ENCODE peak calls at places on chromosomes 7 and 10, in nine cellular contexts. I is astrocyte of the spinal cord, L is RWPE2, V is fibroblast of pulmonary artery, A is Caco-2, P is A673, U is progenitor cell of endocrine pancreas, Y is gastrocnemius medialis, C is adrenal gland. Q is an unnamed sample.

GRCh38 chr10:131825150-131825907 is 75.5 kb upstream of the PPP2R2D start:
- DNase-seq in I (peak), L (no peak), V (no peak), A (peak), P (peak), U (no peak), Y (no peak), C (no peak), Q (no peak)

GRCh38 chr7:125409921-125410320 is 480.3 kb upstream of the POT1 start:
- DNase-seq in I (no peak), L (no peak), V (no peak), A (no peak), P (no peak), U (no peak), Y (no peak), C (no peak), Q (no peak)

GRCh38 chr7:21526007-21526406 is 16.8 kb upstream of the DNAH11 start:
- DNase-seq in I (no peak), L (no peak), V (no peak), A (no peak), P (peak), U (no peak), Y (no peak), C (no peak), Q (no peak)

GRCh38 chr7:36600869-36601530 is 123.3 kb downstream of the AOAH start:
- DNase-seq in I (peak), L (no peak), V (peak), A (no peak), P (no peak), U (no peak), Y (no peak), C (no peak), Q (peak)

GRCh38 chr10:94287331-94287730 is 75.4 kb downstream of the NOC3L start:
- DNase-seq in I (no peak), L (no peak), V (peak), A (no peak), P (no peak), U (no peak), Y (no peak), C (no peak), Q (no peak)

GRCh38 chr7:34928052-34928451 is 109.2 kb downstream of the DPY19L1 start:
- DNase-seq in I (peak), L (no peak), V (peak), A (peak), P (peak), U (peak), Y (no peak), C (no peak), Q (peak)

GRCh38 chr10:29158066-29158465 is 130.8 kb upstream of the LYZL1 start:
- DNase-seq in I (no peak), L (no peak), V (no peak), A (no peak), P (peak), U (no peak), Y (no peak), C (no peak), Q (no peak)

GRCh38 chr7:43647314-43647691 is 64.4 kb downstream of the STK17A start:
- DNase-seq in I (peak), L (no peak), V (peak), A (no peak), P (peak), U (no peak), Y (no peak), C (no peak), Q (no peak)

GRCh38 chr7:151844080-151844827 is 32.7 kb downstream of the PRKAG2 start:
- DNase-seq in I (peak), L (peak), V (peak), A (no peak), P (no peak), U (no peak), Y (no peak), C (no peak), Q (peak)

GRCh38 chr7:22849158-22849557 is 26.5 kb upstream of the TOMM7 start:
- DNase-seq in I (no peak), L (no peak), V (no peak), A (no peak), P (no peak), U (no peak), Y (peak), C (no peak), Q (no peak)

GRCh38 chr7:127652333-127653248 is 597 bp downstream of the SND1 start:
- DNase-seq in I (peak), L (no peak), V (peak), A (no peak), P (peak), U (no peak), Y (no peak), C (no peak), Q (no peak)

GRCh38 chr10:126736737-126737136 is 66.2 kb upstream of the C10orf90 start:
- DNase-seq in I (no peak), L (no peak), V (no peak), A (no peak), P (no peak), U (no peak), Y (no peak), C (no peak), Q (no peak)

GRCh38 chr10:34078798-34079470 is 736.2 kb downstream of the PARD3 start:
- DNase-seq in I (peak), L (no peak), V (peak), A (no peak), P (no peak), U (no peak), Y (no peak), C (no peak), Q (no peak)

GRCh38 chr7:3416453-3416852 is 115.4 kb downstream of the SDK1 start:
- DNase-seq in I (no peak), L (no peak), V (no peak), A (no peak), P (no peak), U (no peak), Y (no peak), C (no peak), Q (no peak)

GRCh38 chr10:47114680-47115186 is 185.3 kb upstream of the GDF10 start:
- DNase-seq in I (no peak), L (no peak), V (no peak), A (no peak), P (no peak), U (no peak), Y (no peak), C (no peak), Q (no peak)

GRCh38 chr7:958221-959200 is 4.0 kb upstream of the ADAP1 start:
- DNase-seq in I (no peak), L (peak), V (no peak), A (no peak), P (no peak), U (no peak), Y (no peak), C (no peak), Q (no peak)

GRCh38 chr10:30431435-30431911 is 2.5 kb upstream of the MAP3K8 start:
- DNase-seq in I (no peak), L (no peak), V (no peak), A (no peak), P (no peak), U (no peak), Y (no peak), C (no peak), Q (peak)

GRCh38 chr7:158114056-158114850 is 473.4 kb downstream of the PTPRN2 start:
- DNase-seq in I (no peak), L (no peak), V (no peak), A (no peak), P (no peak), U (no peak), Y (no peak), C (no peak), Q (no peak)

GRCh38 chr10:47021850-47022249 is 110.6 kb downstream of the PTPN20 start:
- DNase-seq in I (no peak), L (no peak), V (no peak), A (no peak), P (no peak), U (no peak), Y (no peak), C (no peak), Q (no peak)

GRCh38 chr7:97818066-97818663 is 54.0 kb downstream of the ASNS start:
- DNase-seq in I (no peak), L (no peak), V (no peak), A (no peak), P (no peak), U (no peak), Y (no peak), C (no peak), Q (no peak)

DNA sequence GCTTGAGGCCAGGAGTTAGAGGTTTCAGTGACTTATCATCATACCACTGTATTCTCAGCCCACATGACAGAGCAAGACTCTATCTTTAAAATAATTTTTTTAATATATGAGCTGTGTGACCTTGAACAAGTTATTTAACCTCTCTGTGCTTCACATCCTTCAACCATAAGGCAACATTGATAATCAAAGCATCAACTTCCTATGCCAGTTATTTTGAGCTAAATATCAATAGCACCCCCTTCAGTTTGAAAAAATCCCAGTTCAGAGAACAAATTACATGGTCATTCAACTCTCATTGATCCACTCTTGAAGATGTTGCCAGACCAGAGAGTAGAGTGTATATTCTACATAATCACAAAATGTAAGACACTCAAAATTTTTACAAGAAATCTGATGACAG is 53.0 kb downstream of the ASNS start:
- DNase-seq in I (no peak), L (no peak), V (no peak), A (no peak), P (peak), U (no peak), Y (no peak), C (no peak), Q (no peak)
- TF ChIP-seq CTCF in I (no peak), L (peak), V (no peak), A (no peak), P (peak), U (no peak), Y (no peak), C (no peak), Q (no peak)

GRCh38 chr7:149180713-149181112 is 14.6 kb upstream of the ZNF282 start:
- DNase-seq in I (no peak), L (no peak), V (no peak), A (no peak), P (no peak), U (no peak), Y (no peak), C (no peak), Q (no peak)
- TF ChIP-seq CTCF in I (no peak), L (no peak), V (no peak), A (no peak), P (no peak), U (no peak), Y (no peak), C (no peak), Q (no peak)

GRCh38 chr10:27368706-27369105 is 128.1 kb upstream of the ACBD5 start:
- DNase-seq in I (no peak), L (no peak), V (no peak), A (no peak), P (no peak), U (no peak), Y (no peak), C (no peak), Q (no peak)

GRCh38 chr10:27372095-27372494 is 131.5 kb upstream of the ACBD5 start:
- DNase-seq in I (no peak), L (no peak), V (no peak), A (no peak), P (no peak), U (no peak), Y (no peak), C (no peak), Q (no peak)

GRCh38 chr10:27373566-27374160 is 130.4 kb upstream of the RAB18 start:
- DNase-seq in I (no peak), L (no peak), V (no peak), A (no peak), P (no peak), U (no peak), Y (no peak), C (no peak), Q (no peak)

GRCh38 chr10:27366769-27367168 is 126.2 kb upstream of the ACBD5 start:
- DNase-seq in I (no peak), L (no peak), V (no peak), A (no peak), P (no peak), U (no peak), Y (no peak), C (no peak), Q (no peak)

GRCh38 chr10:27369832-27370231 is 129.2 kb upstream of the ACBD5 start:
- DNase-seq in I (no peak), L (no peak), V (peak), A (no peak), P (peak), U (no peak), Y (no peak), C (no peak), Q (no peak)
- TF ChIP-seq CTCF in I (no peak), L (peak), V (peak), A (peak), P (peak), U (peak), Y (no peak), C (no peak), Q (peak)

GRCh38 chr7:78985509-78985908 is 468.0 kb downstream of the MAGI2 start:
- DNase-seq in I (no peak), L (no peak), V (peak), A (no peak), P (no peak), U (no peak), Y (no peak), C (no peak), Q (no peak)
- TF ChIP-seq CTCF in I (no peak), L (peak), V (no peak), A (peak), P (peak), U (no peak), Y (no peak), C (no peak), Q (no peak)

DNA sequence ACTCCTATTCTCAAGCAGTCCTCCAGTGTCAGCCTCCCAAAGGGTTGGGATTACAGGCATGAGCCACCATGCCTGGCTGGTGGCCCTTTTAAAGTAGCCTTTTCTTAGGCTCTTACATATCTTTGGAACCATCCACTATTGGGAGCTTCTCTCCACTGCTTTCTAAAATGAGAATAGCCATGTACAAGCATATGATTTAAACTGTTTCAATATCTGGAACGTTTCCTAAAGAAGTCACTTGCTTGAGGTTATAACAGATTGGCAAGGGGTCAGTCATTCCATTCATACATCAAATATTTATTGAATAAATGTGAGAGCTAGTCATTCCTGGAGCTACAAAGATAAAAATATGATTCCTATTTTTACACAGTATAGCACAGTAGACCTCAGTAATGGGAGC is 97.4 kb upstream of the LRGUK start:
- DNase-seq in I (no peak), L (no peak), V (peak), A (no peak), P (no peak), U (no peak), Y (no peak), C (no peak), Q (no peak)
- TF ChIP-seq CTCF in I (no peak), L (no peak), V (no peak), A (no peak), P (no peak), U (no peak), Y (no peak), C (no peak), Q (no peak)

DNA sequence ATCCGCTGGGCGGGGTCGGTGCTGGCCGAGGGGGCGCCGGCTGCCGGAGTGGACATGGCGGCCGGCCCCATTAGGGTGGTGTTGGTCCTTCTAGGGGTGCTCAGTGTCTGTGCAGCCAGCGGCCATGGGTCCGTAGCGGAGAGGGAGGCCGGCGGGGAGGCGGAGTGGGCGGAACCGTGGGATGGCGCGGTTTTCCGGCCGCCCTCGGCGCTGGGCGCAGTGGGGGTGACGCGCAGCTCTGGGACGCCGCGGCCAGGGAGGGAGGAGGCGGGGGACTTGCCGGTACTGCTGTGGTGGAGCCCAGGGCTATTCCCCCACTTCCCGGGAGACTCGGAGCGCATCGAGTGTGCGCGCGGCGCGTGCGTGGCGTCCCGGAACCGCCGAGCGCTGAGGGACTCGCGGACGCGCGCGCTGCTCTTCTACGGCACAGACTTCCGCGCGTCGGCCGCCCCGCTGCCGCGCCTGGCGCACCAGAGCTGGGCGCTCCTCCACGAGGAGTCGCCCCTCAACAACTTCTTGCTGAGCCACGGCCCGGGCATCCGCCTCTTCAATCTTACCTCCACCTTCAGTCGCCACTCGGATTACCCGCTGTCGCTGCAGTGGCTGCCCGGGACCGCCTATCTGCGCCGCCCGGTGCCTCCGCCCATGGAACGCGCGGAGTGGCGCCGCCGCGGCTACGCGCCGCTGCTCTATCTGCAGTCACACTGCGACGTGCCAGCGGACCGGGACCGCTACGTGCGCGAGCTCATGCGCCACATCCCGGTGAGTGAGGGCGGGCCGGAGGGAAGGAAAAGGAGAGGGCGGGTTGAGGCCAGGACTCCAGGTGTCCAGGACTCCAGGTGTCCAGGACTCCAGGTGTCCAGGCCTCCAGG is 9.3 kb upstream of the CHCHD1 start:
- DNase-seq in I (peak), L (peak), V (peak), A (peak), P (peak), U (peak), Y (peak), C (peak), Q (peak)
- TF ChIP-seq CTCF in I (peak), L (no peak), V (no peak), A (no peak), P (peak), U (no peak), Y (peak), C (peak), Q (no peak)

GRCh38 chr10:87761153-87761552 is 56.9 kb downstream of the ATAD1 start:
- DNase-seq in I (no peak), L (no peak), V (peak), A (no peak), P (no peak), U (no peak), Y (no peak), C (no peak), Q (no peak)
- TF ChIP-seq CTCF in I (no peak), L (no peak), V (no peak), A (no peak), P (no peak), U (no peak), Y (no peak), C (no peak), Q (no peak)

DNA sequence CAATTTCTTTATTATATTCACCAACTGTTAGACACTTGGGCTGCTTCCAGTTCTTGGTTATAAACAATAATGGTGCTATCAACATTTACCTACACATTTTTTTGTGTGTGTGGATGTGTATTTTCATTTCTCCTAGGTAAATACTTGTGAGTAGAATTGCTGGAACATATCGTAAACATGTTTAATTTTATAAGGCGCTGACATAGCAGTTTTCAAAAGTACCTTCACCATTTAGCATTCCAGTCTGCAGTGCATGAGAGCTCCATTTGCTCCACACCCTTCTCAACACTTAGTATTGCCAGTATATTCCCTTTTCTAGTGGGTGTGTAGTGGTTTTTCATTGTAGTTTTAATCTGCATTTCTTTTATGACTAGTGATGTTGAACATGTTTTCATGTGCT is 59.6 kb upstream of the FAM204A start:
- DNase-seq in I (no peak), L (no peak), V (no peak), A (no peak), P (no peak), U (no peak), Y (no peak), C (no peak), Q (no peak)
- TF ChIP-seq CTCF in I (no peak), L (no peak), V (no peak), A (no peak), P (no peak), U (no peak), Y (no peak), C (no peak), Q (no peak)

DNA sequence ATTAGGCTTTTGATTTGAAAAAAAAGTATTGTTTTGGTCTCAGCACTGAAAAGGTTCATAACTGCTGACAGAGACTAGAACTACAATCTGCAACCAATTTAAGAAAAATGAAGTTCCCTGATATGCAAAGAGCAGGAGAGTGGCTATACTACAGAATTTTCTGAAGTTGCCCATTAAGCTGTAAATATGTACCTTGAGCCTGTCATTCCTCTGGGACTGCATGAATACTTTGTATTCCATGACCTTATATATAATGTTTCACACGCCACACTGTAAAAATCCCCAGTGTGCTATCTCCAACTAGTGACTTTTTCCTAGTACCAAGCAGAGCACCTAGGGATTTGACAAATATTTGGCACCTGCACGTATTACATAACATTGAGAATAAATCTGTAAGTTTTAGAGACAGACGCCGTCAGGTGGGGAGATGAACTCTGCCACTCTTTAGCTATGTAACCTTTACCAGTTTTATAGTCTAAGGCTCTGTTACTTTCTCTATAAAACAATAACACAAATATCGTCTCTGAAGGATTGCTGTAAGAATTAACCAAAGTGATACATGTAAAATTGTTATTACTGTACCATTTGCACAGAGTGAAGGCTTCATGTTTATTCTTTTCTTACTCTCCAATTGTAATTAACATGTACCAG is 235.4 kb downstream of the MAGI2 start:
- DNase-seq in I (no peak), L (no peak), V (no peak), A (no peak), P (no peak), U (no peak), Y (no peak), C (no peak), Q (no peak)
- TF ChIP-seq CTCF in I (no peak), L (no peak), V (no peak), A (no peak), P (no peak), U (no peak), Y (no peak), C (no peak), Q (no peak)

Q was measured in Calu3.